ENCODE peak calls at places on chromosomes 11 and 22, in five cellular contexts. X is heart right ventricle; Y is CD8-positive, alpha-beta T cell; U is OCI-LY7; B is neuronal stem cell. M is an unnamed sample. For H3K4me1, the result is how much of the 10 kb centered on the place peaks cover.

GRCh38 chr22:11066458-11067285 is 4461.3 kb upstream of the OR11H1 start:
- DNase-seq in X (no peak), Y (no peak), U (no peak), B (no peak), M (no peak)

GRCh38 chr11:70783356-70783755 is 385.0 kb downstream of the CTTN start:
- DNase-seq in X (no peak), Y (no peak), U (no peak), B (no peak), M (no peak)

GRCh38 chr11:1152316-1153104 is 5.2 kb upstream of the MUC5AC start:
- DNase-seq in X (peak), Y (peak), U (no peak), B (no peak), M (no peak)

GRCh38 chr11:8093931-8094575 is 13.0 kb downstream of the TUB start:
- DNase-seq in X (no peak), Y (no peak), U (no peak), B (no peak), M (no peak)

GRCh38 chr11:19792510-19792909 is 79.9 kb downstream of the NAV2 start:
- DNase-seq in X (no peak), Y (no peak), U (no peak), B (no peak), M (no peak)

GRCh38 chr11:109845437-109845836 is 247.8 kb upstream of the ZC3H12C start:
- DNase-seq in X (no peak), Y (no peak), U (no peak), B (no peak), M (no peak)

GRCh38 chr11:65793144-65793581 is 6.3 kb downstream of the OVOL1 start:
- DNase-seq in X (no peak), Y (no peak), U (no peak), B (no peak), M (no peak)

GRCh38 chr11:118086913-118087768 is at the start of gene SMIM35:
- DNase-seq in X (no peak), Y (no peak), U (no peak), B (no peak), M (no peak)

GRCh38 chr22:38415561-38416321 is 39.3 kb downstream of the KCNJ4 start:
- DNase-seq in X (peak), Y (no peak), U (no peak), B (no peak), M (no peak)

GRCh38 chr22:41286639-41287091 is 678 bp upstream of the RANGAP1 start:
- DNase-seq in X (no peak), Y (no peak), U (peak), B (no peak), M (no peak)

GRCh38 chr11:72534859-72535547 is 100.7 kb upstream of the CLPB start:
- DNase-seq in X (no peak), Y (no peak), U (no peak), B (no peak), M (no peak)

GRCh38 chr11:99170606-99171005 is 149.9 kb downstream of the CNTN5 start:
- DNase-seq in X (no peak), Y (no peak), U (no peak), B (no peak), M (no peak)

GRCh38 chr11:24386551-24387404 is 110.1 kb upstream of the LUZP2 start:
- DNase-seq in X (no peak), Y (no peak), U (no peak), B (no peak), M (no peak)

GRCh38 chr22:38729946-38730345 is 24.2 kb downstream of the GTPBP1 start:
- DNase-seq in X (no peak), Y (no peak), U (no peak), B (no peak), M (no peak)

GRCh38 chr11:6548641-6549040 is 51.6 kb downstream of the DNHD1 start:
- DNase-seq in X (no peak), Y (no peak), U (no peak), B (no peak), M (no peak)

GRCh38 chr22:28792491-28793383 is 7.6 kb downstream of the XBP1 start:
- DNase-seq in X (no peak), Y (no peak), U (peak), B (no peak), M (no peak)

GRCh38 chr11:97345031-97345430 is 955.2 kb downstream of the JRKL start:
- DNase-seq in X (no peak), Y (no peak), U (no peak), B (no peak), M (no peak)

GRCh38 chr11:13269775-13270174 is 7.8 kb upstream of the BMAL1 start:
- DNase-seq in X (no peak), Y (no peak), U (no peak), B (no peak), M (no peak)

DNA sequence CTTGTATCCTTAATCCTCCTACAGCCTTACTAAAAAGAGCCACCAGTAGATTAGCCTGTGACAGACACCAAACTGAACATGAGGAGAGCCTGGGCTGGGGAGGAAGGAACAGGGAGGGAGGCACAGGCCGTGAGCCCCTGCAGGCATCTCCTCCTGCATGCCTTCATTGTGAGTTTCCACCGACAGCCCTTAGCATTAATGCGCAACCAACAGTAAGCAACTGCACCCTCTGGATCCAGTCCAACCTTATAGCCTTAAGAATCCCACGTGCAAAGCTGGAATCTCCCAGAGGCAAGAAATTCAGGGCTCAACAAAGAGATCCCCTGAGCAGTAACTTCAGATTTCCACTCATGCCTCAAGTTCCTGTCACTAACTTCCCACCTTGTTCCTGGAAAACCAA is 84.6 kb downstream of the ETS1 start:
- DNase-seq in X (no peak), Y (no peak), U (no peak), B (no peak), M (no peak)
- H3K27ac ChIP-seq in X (peak), Y (peak), U (peak), B (no peak), M (peak)

GRCh38 chr11:74009675-74010305 is 905 bp upstream of the UCP3 start:
- DNase-seq in X (no peak), Y (no peak), U (no peak), B (no peak), M (no peak)
- H3K4me1 ChIP-seq in X (under half), Y (half or more), U (under half), B (under half), M (half or more)

GRCh38 chr11:10455637-10456487 is 798 bp downstream of the AMPD3 start:
- DNase-seq in X (peak), Y (peak), U (peak), B (peak), M (peak)
- H3K4me3 ChIP-seq in X (no peak), Y (peak), U (peak), B (no peak), M (peak)

DNA sequence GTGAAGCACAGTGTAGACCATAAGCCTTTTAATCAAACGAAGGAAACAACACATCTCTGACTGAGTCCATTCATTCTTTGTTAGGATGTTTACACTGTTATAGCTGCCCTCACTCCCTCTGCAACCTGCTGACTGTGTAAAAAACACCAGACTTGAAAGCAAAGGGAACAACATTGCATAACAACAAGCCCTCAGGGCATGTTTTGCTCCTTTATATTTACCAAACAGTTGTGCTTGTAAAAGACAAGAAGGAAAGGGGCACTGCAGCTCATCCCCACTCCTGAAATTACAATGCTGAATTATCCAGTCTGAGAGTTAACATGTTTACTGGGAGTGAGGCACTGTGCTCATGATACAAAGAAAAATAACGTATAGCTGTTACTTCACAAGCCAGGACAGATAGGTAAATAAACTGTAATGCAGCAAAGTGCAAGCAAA is 46.4 kb downstream of the RAB30 start:
- DNase-seq in X (no peak), Y (no peak), U (no peak), B (no peak), M (no peak)
- H3K27ac ChIP-seq in X (no peak), Y (no peak), U (no peak), B (no peak), M (no peak)

GRCh38 chr11:17026487-17027082 is 12.4 kb upstream of the PLEKHA7 start:
- DNase-seq in X (no peak), Y (no peak), U (no peak), B (no peak), M (no peak)

GRCh38 chr11:17020831-17021230 is 6.6 kb upstream of the PLEKHA7 start:
- DNase-seq in X (no peak), Y (no peak), U (no peak), B (no peak), M (no peak)

GRCh38 chr11:17019231-17019630 is 5.0 kb upstream of the PLEKHA7 start:
- DNase-seq in X (no peak), Y (no peak), U (no peak), B (no peak), M (no peak)

GRCh38 chr11:17021550-17021949 is 7.3 kb upstream of the PLEKHA7 start:
- DNase-seq in X (no peak), Y (no peak), U (no peak), B (no peak), M (no peak)

DNA sequence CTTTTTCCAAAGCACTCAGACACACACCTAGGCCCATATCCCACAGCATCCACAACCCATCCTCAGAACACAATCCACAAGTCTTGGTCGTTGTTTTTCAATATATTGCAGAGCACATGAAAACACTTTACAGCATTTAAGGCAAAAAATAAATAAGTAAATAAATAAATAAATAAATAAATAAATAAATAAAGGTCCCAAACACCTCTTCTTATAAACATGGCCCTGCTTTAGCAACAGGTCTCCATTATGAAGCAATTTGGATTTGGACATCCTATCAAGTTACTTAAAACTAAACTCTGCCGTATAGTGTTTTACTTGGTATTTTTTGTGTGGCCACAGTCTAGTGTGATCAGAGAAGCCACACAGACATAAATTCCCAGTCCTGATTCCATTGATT is 10.7 kb upstream of the PLEKHA7 start:
- DNase-seq in X (no peak), Y (no peak), U (no peak), B (no peak), M (no peak)
- H3K4me1 ChIP-seq in X (under half), Y (under half), U (under half), B (under half), M (under half)